ENCODE peak calls at places on chromosomes 12 and 14, in six cellular contexts. N, K, S, C, Z and A are unnamed samples.

GRCh38 chr12:93540506-93540905 is 32.0 kb upstream of the SOCS2 start:
- DNase-seq in N (no peak), K (no peak), S (no peak), C (no peak), Z (no peak), A (no peak)

GRCh38 chr12:2833810-2834209 is 1.0 kb downstream of the NRIP2 start:
- DNase-seq in N (no peak), K (no peak), S (peak), C (peak), Z (no peak), A (no peak)

GRCh38 chr12:17060260-17060659 is 454.3 kb upstream of the LMO3 start:
- DNase-seq in N (no peak), K (no peak), S (no peak), C (no peak), Z (no peak), A (no peak)

GRCh38 chr12:70059373-70059772 is 183.9 kb upstream of the CNOT2 start:
- DNase-seq in N (no peak), K (no peak), S (no peak), C (no peak), Z (no peak), A (no peak)

GRCh38 chr14:92800525-92800924 is 6.4 kb downstream of the GOLGA5 start:
- DNase-seq in N (no peak), K (no peak), S (no peak), C (no peak), Z (no peak), A (no peak)

GRCh38 chr12:62817556-62818271 is 117.2 kb downstream of the PPM1H start:
- DNase-seq in N (peak), K (no peak), S (peak), C (peak), Z (no peak), A (no peak)

GRCh38 chr12:2231011-2231595 is 178.3 kb downstream of the CACNA1C start:
- DNase-seq in N (no peak), K (no peak), S (peak), C (no peak), Z (no peak), A (no peak)

GRCh38 chr14:45377201-45377600 is 124.2 kb upstream of the MIS18BP1 start:
- DNase-seq in N (no peak), K (no peak), S (no peak), C (no peak), Z (no peak), A (no peak)

GRCh38 chr14:68499451-68499850 is 293.4 kb downstream of the ZFP36L1 start:
- DNase-seq in N (no peak), K (no peak), S (no peak), C (no peak), Z (no peak), A (no peak)

GRCh38 chr12:24760606-24761378 is 188.1 kb downstream of the BCAT1 start:
- DNase-seq in N (no peak), K (no peak), S (no peak), C (no peak), Z (no peak), A (no peak)

GRCh38 chr12:71546322-71546861 is 106.8 kb downstream of the LGR5 start:
- DNase-seq in N (no peak), K (no peak), S (no peak), C (no peak), Z (no peak), A (no peak)

GRCh38 chr12:123075591-123076171 is 75.2 kb downstream of the PITPNM2 start:
- DNase-seq in N (no peak), K (no peak), S (no peak), C (no peak), Z (no peak), A (no peak)

DNA sequence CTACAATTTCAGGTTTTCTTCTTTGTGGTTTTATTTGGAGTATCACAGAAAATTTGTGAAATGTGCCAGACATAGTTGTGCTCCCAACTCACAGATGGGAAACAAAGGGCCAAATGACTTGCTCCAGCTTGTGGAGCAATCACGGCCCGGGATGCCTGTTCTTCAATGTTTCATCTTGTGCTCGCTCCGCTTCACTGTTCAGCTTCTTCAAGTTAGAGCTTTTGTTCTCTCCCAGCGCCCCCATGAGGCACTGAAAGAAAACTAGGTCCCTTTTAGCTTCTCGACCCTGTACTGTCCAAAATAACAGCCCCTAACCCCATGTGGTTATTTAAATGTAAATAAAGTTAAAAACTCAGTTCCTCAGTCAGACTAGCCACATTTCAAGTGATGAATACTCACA is 187.9 kb upstream of the STXBP6 start:
- DNase-seq in N (no peak), K (peak), S (peak), C (no peak), Z (no peak), A (no peak)
- TF ChIP-seq CTCF in N (no peak), K (no peak), S (peak), C (no peak), Z (no peak), A (no peak)

DNA sequence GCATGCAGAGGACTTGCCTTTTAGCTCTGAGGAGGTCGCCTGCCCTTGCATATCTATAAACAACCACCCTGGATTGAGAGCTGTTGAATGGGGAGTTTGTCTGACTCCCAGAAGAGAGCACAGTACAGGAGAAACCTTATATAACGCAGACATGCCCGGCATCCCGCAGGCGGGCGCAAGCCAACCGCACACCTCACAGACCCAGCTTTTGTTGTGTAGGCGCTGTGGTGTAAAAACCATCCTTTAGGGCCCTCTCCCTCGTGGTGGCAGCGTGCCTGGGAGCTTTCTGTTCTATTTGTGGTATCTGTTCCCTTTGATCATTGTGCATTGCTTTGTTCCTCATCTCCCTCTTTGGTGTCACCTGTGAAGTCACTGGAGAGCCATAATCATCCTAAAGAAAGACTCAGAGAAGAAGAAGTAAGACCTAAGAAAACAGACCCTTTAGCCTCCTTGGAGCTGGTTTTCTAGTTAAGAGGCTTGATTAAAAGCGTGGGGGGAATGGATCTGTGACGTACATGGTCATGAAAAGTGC is 77.7 kb downstream of the ETV6 start:
- DNase-seq in N (no peak), K (no peak), S (no peak), C (peak), Z (no peak), A (no peak)
- TF ChIP-seq CTCF in N (no peak), K (no peak), S (no peak), C (no peak), Z (no peak), A (no peak)

GRCh38 chr12:110015132-110015531 is 15.9 kb downstream of the ANKRD13A start:
- DNase-seq in N (no peak), K (no peak), S (no peak), C (no peak), Z (no peak), A (no peak)
- TF ChIP-seq CTCF in N (no peak), K (no peak), S (no peak), C (no peak), Z (no peak), A (no peak)

DNA sequence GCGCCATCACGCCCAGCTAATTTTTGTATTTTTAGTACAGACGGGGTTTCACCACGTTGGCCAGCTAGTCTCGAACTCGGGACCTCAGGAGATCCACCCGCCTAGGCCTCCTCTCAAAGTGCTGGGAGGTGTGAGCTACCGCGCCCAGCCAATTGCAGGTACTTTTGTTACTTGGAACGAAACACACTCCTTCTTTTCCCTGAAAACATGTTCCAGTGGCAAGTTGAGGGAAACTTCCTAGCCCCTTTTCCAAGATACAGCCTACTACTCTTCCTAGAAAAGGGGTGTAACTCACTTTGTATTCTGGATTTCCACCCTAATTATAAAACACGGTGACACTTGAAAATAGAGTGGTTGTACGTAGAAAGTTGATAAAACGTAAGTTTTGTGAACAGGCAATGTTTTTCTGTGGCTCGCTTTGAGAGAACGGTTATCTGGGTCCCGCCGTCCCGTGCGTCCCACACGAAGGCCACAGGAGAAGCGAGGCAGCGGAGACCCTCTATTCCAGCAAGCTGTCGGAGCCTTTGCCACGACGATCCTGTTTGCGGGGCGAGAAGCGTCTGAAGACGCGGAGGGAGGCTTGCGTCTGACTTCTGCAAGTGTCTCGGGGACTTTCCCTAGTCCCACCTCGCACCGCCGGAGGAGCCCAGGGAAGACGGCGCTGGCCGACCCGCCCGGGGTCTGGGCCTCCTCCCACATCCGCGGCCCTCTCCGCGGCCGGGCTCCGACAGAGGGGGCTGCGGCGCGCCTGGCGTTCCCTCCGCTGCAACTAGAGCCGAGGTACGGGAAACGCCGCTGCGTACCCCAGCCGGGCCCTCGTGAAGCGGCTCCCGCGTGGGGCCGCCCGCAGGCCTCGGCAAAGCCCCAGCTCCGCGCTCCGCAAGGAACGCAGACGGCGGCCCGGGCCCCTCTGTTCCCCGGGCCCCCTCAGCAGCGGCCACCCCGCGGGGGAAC is 745 bp downstream of the CDCA4 start:
- DNase-seq in N (no peak), K (peak), S (peak), C (no peak), Z (no peak), A (no peak)
- TF ChIP-seq CTCF in N (peak), K (peak), S (no peak), C (no peak), Z (peak), A (no peak)

GRCh38 chr12:14936224-14936861 is 2.0 kb downstream of the ERP27 start:
- DNase-seq in N (no peak), K (peak), S (no peak), C (no peak), Z (no peak), A (no peak)
- TF ChIP-seq CTCF in N (peak), K (no peak), S (peak), C (no peak), Z (no peak), A (no peak)

GRCh38 chr14:20455355-20456300 is 602 bp downstream of the APEX1 start:
- DNase-seq in N (peak), K (no peak), S (peak), C (peak), Z (no peak), A (peak)
- TF ChIP-seq CTCF in N (no peak), K (no peak), S (no peak), C (no peak), Z (no peak), A (no peak)

GRCh38 chr12:57517187-57517586 is 3.1 kb downstream of the DDIT3 start:
- DNase-seq in N (no peak), K (no peak), S (peak), C (no peak), Z (no peak), A (no peak)
- TF ChIP-seq CTCF in N (no peak), K (no peak), S (no peak), C (no peak), Z (no peak), A (no peak)

DNA sequence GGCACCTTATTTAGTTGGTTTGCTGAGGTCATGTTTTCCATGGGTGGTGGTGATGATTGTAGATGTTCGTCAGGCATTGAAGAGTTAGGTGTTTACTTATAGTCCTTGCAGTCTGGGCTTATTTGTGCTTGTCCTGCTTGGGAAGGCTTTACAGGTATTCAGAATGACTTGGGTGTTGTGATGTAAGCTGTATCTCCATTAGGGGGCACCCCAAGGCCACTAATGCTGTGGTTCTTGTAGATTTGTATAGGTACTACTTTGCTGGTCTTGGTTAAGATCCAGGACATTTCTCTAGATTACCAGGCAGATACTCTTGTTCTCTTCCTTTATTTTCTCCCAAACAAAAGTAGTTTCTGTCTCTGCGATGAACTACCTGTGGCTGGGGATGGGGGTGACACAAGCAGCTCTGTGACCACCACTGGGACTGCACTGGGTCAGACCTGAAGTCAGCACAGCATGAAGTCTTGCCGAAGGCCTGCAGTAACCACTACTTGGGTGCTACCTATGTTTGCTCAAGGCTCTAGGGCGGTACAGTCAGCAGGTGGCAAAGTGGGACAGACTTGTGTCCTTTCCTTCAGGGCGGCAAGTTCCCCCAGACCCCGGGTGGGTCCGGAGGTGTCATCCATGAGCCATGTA is 35.8 kb upstream of the FBXO33 start:
- DNase-seq in N (peak), K (peak), S (peak), C (no peak), Z (no peak), A (no peak)
- TF ChIP-seq CTCF in N (peak), K (no peak), S (peak), C (no peak), Z (no peak), A (peak)

DNA sequence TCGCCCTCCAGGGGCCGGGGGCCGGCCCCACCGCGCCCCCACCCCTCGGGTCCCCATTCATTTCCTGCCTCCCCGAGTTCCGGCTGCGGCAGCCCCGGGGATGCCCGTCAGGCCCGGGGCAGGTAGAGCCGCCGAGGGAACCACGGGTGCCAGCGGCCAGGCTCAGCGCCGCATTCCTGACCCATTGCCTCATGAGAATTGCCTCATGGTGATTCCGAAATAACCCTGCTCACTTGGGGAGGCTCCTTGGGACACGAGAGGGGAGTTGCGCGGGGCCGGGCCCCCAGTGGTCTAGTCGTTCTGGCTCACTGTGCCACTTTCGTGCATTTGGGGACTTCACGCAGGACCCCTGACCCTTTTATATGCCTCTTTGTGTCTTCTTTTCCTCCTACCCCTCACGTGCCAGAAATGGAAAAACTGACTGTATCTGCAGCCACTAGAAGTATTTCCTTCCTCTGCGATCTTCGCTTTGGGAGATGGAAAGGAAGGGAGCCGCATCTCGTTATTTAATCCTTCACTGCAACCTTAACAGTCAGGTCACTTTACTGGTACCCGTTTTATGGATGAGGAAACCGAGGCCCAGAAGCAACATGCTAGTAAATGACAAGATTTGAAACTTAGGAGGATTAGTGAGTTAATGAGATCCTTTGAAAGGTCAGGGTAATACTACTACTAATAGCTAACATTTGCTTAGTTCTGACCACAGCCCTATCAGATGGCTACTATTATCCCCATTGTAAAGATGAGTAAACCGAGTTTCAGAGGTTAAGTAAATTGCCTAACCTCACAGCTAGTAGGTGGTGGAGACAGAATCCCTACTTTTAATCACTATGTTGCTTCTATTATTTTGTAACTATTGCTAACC is 754 bp downstream of the PTPN11 start:
- DNase-seq in N (peak), K (peak), S (peak), C (peak), Z (peak), A (no peak)
- TF ChIP-seq CTCF in N (no peak), K (no peak), S (no peak), C (no peak), Z (no peak), A (no peak)